ENCODE peak calls at places on chromosomes 4 and X, in seven cellular contexts. V is esophagus squamous epithelium, B is GM12891, J is tibial nerve, Z is uterus, Q is prostate gland, H is Peyer's patch. X is an unnamed sample.

GRCh38 chr4:137425281-137425680 is 107.0 kb downstream of the PCDH18 start:
- DNase-seq in Z (no peak), B (no peak), H (no peak), Q (no peak), J (no peak), V (no peak), X (no peak)

GRCh38 chr4:77201343-77201742 is 44.3 kb downstream of the CCNG2 start:
- DNase-seq in Z (no peak), Q (no peak), J (no peak), H (no peak), B (no peak), V (no peak), X (no peak)

GRCh38 chr4:72063726-72064125 is 31.9 kb downstream of the NPFFR2 start:
- DNase-seq in Z (no peak), Q (no peak), V (no peak), J (no peak), H (no peak), B (no peak), X (no peak)

GRCh38 chrX:46628406-46629371 is 55.1 kb downstream of the CHST7 start:
- DNase-seq in B (no peak), H (no peak), Z (peak; percentile 47), V (no peak), J (peak; percentile 61), Q (no peak), X (no peak)

GRCh38 chrX:17278961-17279360 is 96.0 kb upstream of the NHS start:
- DNase-seq in H (no peak), V (no peak), Z (no peak), J (no peak), Q (no peak), B (no peak), X (no peak)

GRCh38 chr4:112284166-112284565 is 1.5 kb downstream of the TIFA start:
- DNase-seq in Q (no peak), B (no peak), H (no peak), V (no peak), Z (no peak), J (no peak), X (no peak)

GRCh38 chrX:10126044-10126443 is 30.7 kb upstream of the CLCN4 start:
- DNase-seq in H (no peak), V (no peak), Q (no peak), Z (no peak), J (no peak), B (no peak), X (no peak)

GRCh38 chrX:41921492-41922124 is 1.7 kb downstream of the CASK start:
- DNase-seq in Z (no peak), J (no peak), V (no peak), Q (peak; percentile 5), B (no peak), H (no peak), X (no peak)

GRCh38 chr4:127000090-127000489 is 632.7 kb upstream of the INTU start:
- DNase-seq in Q (no peak), H (no peak), B (no peak), Z (no peak), J (no peak), V (no peak), X (no peak)

DNA sequence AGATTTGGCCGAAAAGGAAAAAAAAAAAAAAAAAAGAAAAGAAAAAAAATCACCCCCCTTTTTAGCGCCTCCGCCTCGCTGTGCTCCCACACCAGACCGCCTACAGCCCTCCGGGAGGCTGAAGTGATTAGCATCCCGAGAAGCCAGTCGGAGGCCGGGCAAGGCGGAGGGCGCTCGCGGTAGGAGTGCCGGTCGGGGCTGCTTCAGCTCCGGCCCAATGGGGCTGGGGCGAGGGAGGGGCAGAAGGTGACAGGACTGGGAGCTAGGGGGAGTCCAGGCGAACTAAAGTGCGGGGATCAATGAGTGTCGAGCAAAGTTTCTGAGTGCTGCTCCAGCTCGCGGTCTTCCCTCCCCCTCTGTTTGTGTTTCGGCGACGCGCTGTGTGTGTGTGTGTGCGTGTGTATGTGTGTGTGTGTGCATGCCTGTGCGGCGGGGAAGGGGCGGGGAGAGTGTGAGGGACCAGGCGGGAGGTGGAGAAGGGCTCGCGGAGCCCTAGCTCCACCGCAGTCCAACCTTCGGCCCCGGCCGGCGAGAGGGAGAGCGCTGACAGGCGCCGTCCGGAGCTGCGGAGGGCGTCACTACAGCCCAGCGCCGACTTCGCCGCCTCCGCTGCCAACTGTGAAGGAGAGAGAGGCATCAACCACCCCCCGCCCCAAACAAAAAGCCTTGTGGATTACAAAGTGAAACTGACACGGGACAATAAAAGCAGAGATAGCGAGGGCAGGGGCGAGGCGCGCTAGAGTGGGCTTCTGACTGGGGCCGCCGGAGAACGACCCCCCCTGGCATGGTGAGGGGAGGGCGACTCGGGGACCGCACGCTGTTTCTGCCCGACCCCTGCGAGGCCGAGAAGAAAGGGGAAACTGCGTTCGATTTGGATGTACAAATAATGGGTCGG is at the start of gene FAT4:
- DNase-seq in B (peak; percentile 53), J (peak; percentile 91), Z (peak; percentile 95), H (peak; percentile 72), V (peak; percentile 61), Q (peak; percentile 87), X (peak; percentile 58)
- TF ChIP-seq POLR2A in B (no peak), J (peak; percentile 65), Z (peak; percentile 83), H (peak; percentile 29), V (peak; percentile 62), Q (peak; percentile 57), X (peak; percentile 73)

GRCh38 chr4:188606635-188607034 is 467.4 kb downstream of the TRIML1 start:
- DNase-seq in B (no peak), Q (no peak), H (no peak), Z (no peak), V (no peak), J (no peak), X (no peak)

GRCh38 chr4:188613976-188614375 is 474.7 kb downstream of the TRIML1 start:
- DNase-seq in J (no peak), Q (no peak), V (no peak), H (no peak), Z (no peak), B (no peak), X (no peak)

GRCh38 chr4:188611143-188611542 is 471.9 kb downstream of the TRIML1 start:
- DNase-seq in V (no peak), Z (no peak), Q (no peak), B (no peak), H (no peak), J (no peak), X (no peak)
- TF ChIP-seq POLR2A in V (no peak), Z (no peak), Q (no peak), B (no peak), H (no peak), J (no peak), X (no peak)

DNA sequence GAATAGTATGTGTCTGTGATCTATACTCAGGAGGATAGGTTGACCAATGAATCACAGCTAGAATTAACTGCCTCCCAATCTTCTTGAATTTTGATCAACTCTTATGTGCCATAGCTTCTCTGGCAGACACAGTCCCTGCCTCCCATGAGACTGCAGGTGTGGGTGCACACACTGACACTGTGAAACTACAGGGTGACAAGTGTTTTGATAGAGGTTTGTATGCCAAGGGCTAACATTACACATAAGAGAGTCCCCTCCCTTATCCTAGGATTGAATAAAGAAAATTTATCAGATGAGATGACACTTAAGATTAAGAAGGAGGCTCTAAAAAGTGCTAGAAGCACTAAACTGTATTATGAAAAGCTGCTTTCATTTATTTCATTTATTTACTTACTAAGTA is 218.4 kb upstream of the BMP3 start:
- DNase-seq in H (no peak), B (no peak), Z (no peak), Q (no peak), V (no peak), J (no peak), X (no peak)
- TF ChIP-seq POLR2A in H (no peak), B (no peak), Z (no peak), Q (no peak), V (no peak), J (no peak), X (no peak)

GRCh38 chrX:78133561-78133960 is 5.9 kb downstream of the TAF9B start:
- DNase-seq in Z (no peak), H (no peak), J (no peak), Q (no peak), B (no peak), V (no peak), X (no peak)

GRCh38 chrX:78130396-78130795 is 9.1 kb downstream of the TAF9B start:
- DNase-seq in V (no peak), J (no peak), Z (no peak), Q (no peak), B (no peak), H (no peak), X (no peak)

GRCh38 chrX:78125148-78125547 is 14.3 kb downstream of the TAF9B start:
- DNase-seq in Q (no peak), Z (no peak), V (no peak), H (no peak), J (no peak), B (no peak), X (no peak)

GRCh38 chrX:78131117-78131516 is 8.3 kb downstream of the TAF9B start:
- DNase-seq in B (no peak), V (no peak), Q (no peak), J (no peak), Z (no peak), H (no peak), X (no peak)

DNA sequence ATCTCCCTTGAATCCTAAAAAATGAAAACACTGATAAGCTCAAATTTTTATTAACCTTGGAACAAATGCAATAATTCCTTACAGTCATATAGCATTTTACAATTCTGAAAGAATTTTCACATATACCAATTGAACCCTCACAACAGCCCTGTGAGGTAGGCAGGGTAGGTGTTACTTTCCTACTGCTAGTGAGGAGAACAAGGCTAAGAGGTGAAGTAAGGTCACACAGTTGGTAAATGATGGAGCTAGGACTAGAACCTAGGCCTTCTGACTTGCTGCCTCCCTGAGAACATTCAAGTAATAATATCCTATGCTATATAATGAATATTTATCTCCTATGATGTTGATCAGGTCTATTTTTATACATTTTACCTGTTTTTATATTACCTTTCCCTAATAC is 9.7 kb downstream of the TAF9B start:
- DNase-seq in V (no peak), Q (no peak), J (no peak), B (no peak), H (no peak), Z (no peak), X (no peak)
- TF ChIP-seq POLR2A in V (no peak), Q (no peak), J (no peak), B (peak; percentile 15), H (no peak), Z (no peak), X (no peak)

DNA sequence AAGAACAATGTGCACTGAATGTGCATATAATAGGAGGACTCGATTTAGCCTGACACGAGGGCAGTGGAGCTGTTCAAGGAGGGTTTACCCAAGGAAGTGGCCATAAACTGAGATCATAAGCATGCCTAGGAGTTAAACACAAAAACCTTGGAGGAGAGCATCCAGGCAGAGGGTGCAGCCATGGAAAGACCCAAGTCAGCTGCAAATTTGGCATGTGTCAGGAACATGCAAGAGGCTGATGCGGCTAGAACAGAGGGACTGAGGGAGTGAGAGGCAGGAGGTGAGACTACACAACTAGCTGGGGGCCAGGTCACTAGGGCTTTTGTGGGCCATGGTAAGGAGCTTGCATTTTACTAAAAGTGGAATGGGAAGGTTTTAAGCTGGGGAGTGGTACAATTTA is 55.6 kb downstream of the PRPS1 start:
- DNase-seq in Z (peak; percentile 11), V (no peak), J (no peak), B (no peak), H (no peak), Q (no peak), X (no peak)
- TF ChIP-seq POLR2A in Z (no peak), V (no peak), J (no peak), B (no peak), H (no peak), Q (no peak), X (no peak)

GRCh38 chrX:13085533-13085932 is 41.1 kb upstream of the FAM9C start:
- DNase-seq in Z (no peak), Q (no peak), B (no peak), V (no peak), J (no peak), H (no peak), X (no peak)
- TF ChIP-seq POLR2A in Z (no peak), Q (no peak), B (peak; percentile 79), V (peak; percentile 28), J (no peak), H (no peak), X (no peak)

X was measured in H54.